ENCODE peak calls at places on chromosomes 4 and X, in four cellular contexts. S is stomach, K is transverse colon, I is HL-60. V is an unnamed sample.

GRCh38 chr4:912548-913279 is 19.4 kb downstream of the GAK start:
- DNase-seq in K (peak; percentile 34), I (no peak), S (no peak), V (peak; percentile 63)

GRCh38 chrX:121479406-121479805 is 432.0 kb downstream of the GLUD2 start:
- DNase-seq in I (no peak), K (no peak), S (no peak), V (no peak)

GRCh38 chr4:83582289-83582756 is 46.4 kb downstream of the GPAT3 start:
- DNase-seq in K (peak; percentile 83), S (peak; percentile 54), I (no peak), V (no peak)

GRCh38 chr4:6324999-6325790 is 55.5 kb downstream of the WFS1 start:
- DNase-seq in I (no peak), K (peak; percentile 62), S (peak; percentile 71), V (no peak)

GRCh38 chrX:101291204-101291603 is at the start of gene TAF7L:
- DNase-seq in S (no peak), I (no peak), K (no peak), V (no peak)

GRCh38 chr4:147492301-147492700 is 11.4 kb downstream of the EDNRA start:
- DNase-seq in K (no peak), S (no peak), I (no peak), V (no peak)

GRCh38 chrX:152937236-152937635 is 39.4 kb downstream of the ZNF185 start:
- DNase-seq in K (no peak), I (no peak), S (no peak), V (peak; percentile 65)

GRCh38 chr4:122346036-122346435 is 32.8 kb upstream of the ADAD1 start:
- DNase-seq in I (no peak), S (no peak), K (no peak), V (no peak)

GRCh38 chr4:114019276-114019971 is 40.0 kb upstream of the ARSJ start:
- DNase-seq in S (no peak), K (no peak), I (no peak), V (no peak)

GRCh38 chr4:168608771-168609170 is 111.9 kb downstream of the PALLD start:
- DNase-seq in S (no peak), K (no peak), I (no peak), V (no peak)

GRCh38 chr4:178599521-178599920 is 1157.3 kb upstream of the AGA start:
- DNase-seq in S (no peak), I (no peak), K (no peak), V (no peak)

GRCh38 chr4:185839204-185839712 is 27.3 kb upstream of the SORBS2 start:
- DNase-seq in S (no peak), I (no peak), K (peak; percentile 57), V (no peak)

GRCh38 chrX:12791253-12792228 is at the start of gene PRPS2:
- DNase-seq in K (peak; percentile 79), S (peak; percentile 69), I (peak; percentile 43), V (peak; percentile 92)

GRCh38 chr4:169051936-169052335 is 41.9 kb upstream of the CBR4 start:
- DNase-seq in K (no peak), I (no peak), S (peak; percentile 51), V (no peak)

GRCh38 chr4:151292038-151292437 is 15.1 kb downstream of the PRSS48 start:
- DNase-seq in K (no peak), S (no peak), I (no peak), V (no peak)

GRCh38 chr4:140654516-140654855 is 85.7 kb upstream of the UCP1 start:
- DNase-seq in S (no peak), K (no peak), I (no peak), V (no peak)

GRCh38 chr4:130922955-130923354 is 1827.0 kb downstream of the C4orf33 start:
- DNase-seq in K (no peak), S (no peak), I (no peak), V (no peak)

GRCh38 chrX:6678313-6678712 is 143.4 kb upstream of the VCX3A start:
- DNase-seq in S (peak; percentile 27), I (no peak), K (no peak), V (no peak)

GRCh38 chr4:67549123-67549522 is 3.8 kb upstream of the CENPC start:
- DNase-seq in I (no peak), K (no peak), S (no peak), V (no peak)

GRCh38 chr4:13547563-13548041 is 3.3 kb upstream of the NKX3-2 start:
- DNase-seq in I (no peak), K (peak; percentile 25), S (no peak), V (peak; percentile 80)

GRCh38 chrX:24672701-24673190 is 21.0 kb upstream of the POLA1 start:
- DNase-seq in S (no peak), K (no peak), I (no peak), V (no peak)

GRCh38 chr4:86855572-86855971 is 6.4 kb upstream of the SLC10A6 start:
- DNase-seq in K (no peak), I (no peak), S (no peak), V (no peak)

GRCh38 chr4:133245226-133245625 is 96.1 kb downstream of the PCDH10 start:
- DNase-seq in K (no peak), I (no peak), S (no peak), V (no peak)

GRCh38 chr4:177473991-177474390 is 31.8 kb upstream of the AGA start:
- DNase-seq in I (no peak), K (no peak), S (no peak), V (no peak)

GRCh38 chr4:140091305-140091704 is 62.7 kb downstream of the MAML3 start:
- DNase-seq in I (no peak), K (no peak), S (no peak), V (no peak)

GRCh38 chrX:43552166-43552565 is 103.9 kb upstream of the MAOA start:
- DNase-seq in I (no peak), S (no peak), K (peak; percentile 20), V (no peak)

GRCh38 chr4:35548921-35549320 is 695.4 kb downstream of the ARAP2 start:
- DNase-seq in I (no peak), K (no peak), S (no peak), V (no peak)

GRCh38 chrX:153768311-153769157 is 4.5 kb downstream of the PLXNB3 start:
- DNase-seq in S (no peak), I (no peak), K (peak; percentile 7), V (peak; percentile 77)

GRCh38 chrX:134551365-134552095 is 91.6 kb downstream of the HPRT1 start:
- DNase-seq in S (no peak), I (no peak), K (no peak), V (no peak)

GRCh38 chr4:81648576-81649272 is 177.0 kb upstream of the RASGEF1B start:
- DNase-seq in K (peak; percentile 15), S (no peak), I (no peak), V (no peak)

GRCh38 chr4:19739101-19739651 is 512.5 kb upstream of the SLIT2 start:
- DNase-seq in S (no peak), I (no peak), K (no peak), V (no peak)

GRCh38 chrX:88613338-88613737 is 133.7 kb upstream of the CPXCR1 start:
- DNase-seq in S (no peak), K (no peak), I (no peak), V (no peak)

GRCh38 chrX:154967603-154968002 is 54.9 kb downstream of the F8 start:
- DNase-seq in I (no peak), K (no peak), S (no peak), V (no peak)

GRCh38 chrX:17584248-17584681 is 153.0 kb upstream of the SCML1 start:
- DNase-seq in K (no peak), I (no peak), S (no peak), V (no peak)

GRCh38 chr4:140238353-140239041 is 84.5 kb upstream of the MAML3 start:
- DNase-seq in S (peak; percentile 85), K (peak; percentile 84), I (peak; percentile 88), V (no peak)

GRCh38 chr4:658681-659667 is 15.1 kb downstream of the ATP5ME start:
- DNase-seq in S (no peak), I (no peak), K (no peak), V (peak; percentile 69)

DNA sequence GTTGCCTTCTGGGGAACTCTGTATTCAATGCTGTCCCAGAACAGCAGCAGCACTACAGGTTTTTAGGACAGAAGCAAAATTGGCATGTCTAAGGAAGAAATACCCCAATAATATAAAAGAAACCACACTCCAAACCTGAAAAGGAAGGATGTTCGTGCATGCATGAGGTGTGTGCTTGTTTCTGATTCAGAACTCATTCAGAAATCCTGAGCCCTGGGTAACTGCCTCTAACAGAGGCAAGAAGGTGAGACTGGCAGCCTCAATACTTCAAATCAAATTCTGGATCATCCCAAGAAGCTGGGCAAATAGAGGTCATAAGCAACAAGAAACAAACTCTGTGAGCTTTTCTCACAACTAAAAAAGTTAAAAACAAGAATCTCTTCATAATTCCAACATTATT is 2.7 kb downstream of the CXCL1 start:
- DNase-seq in S (no peak), K (no peak), I (no peak), V (no peak)
- TF ChIP-seq POLR2AphosphoS5 in S (no peak), K (no peak), I (no peak), V (no peak)

GRCh38 chrX:56564182-56564885 is 907 bp downstream of the UBQLN2 start:
- DNase-seq in K (peak; percentile 11), S (no peak), I (no peak), V (peak; percentile 74)

GRCh38 chrX:56564921-56565861 is 1.8 kb downstream of the UBQLN2 start:
- DNase-seq in K (no peak), S (no peak), I (no peak), V (peak; percentile 65)

GRCh38 chrX:56563231-56564116 is at the start of gene UBQLN2:
- DNase-seq in S (peak; percentile 82), I (peak; percentile 36), K (peak; percentile 85), V (peak; percentile 93)
- TF ChIP-seq CTCF in S (no peak), I (no peak), K (no peak), V (peak; percentile 14)

DNA sequence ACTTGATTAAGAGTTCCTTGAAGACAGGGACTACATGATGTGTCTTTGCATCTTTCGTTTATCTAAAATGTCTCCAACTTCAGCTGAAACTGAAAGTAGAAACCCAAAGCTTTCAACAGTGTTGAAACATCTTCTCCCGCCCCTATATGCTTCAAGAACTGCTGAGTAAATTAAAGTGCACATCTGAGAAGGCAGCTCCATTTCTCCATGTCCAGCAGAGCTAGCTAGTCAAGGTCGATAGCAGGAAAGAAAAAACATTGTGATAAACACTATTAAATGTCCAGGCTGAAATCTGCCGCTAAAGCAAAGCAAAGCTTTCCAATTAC is 185.6 kb upstream of the TBL1X start:
- DNase-seq in S (no peak), K (no peak), I (no peak), V (no peak)
- H3K4me3 ChIP-seq in S (no peak overlapping the region), K (no peak overlapping the region), I (no peak overlapping the region), V (no peak overlapping the region)

DNA sequence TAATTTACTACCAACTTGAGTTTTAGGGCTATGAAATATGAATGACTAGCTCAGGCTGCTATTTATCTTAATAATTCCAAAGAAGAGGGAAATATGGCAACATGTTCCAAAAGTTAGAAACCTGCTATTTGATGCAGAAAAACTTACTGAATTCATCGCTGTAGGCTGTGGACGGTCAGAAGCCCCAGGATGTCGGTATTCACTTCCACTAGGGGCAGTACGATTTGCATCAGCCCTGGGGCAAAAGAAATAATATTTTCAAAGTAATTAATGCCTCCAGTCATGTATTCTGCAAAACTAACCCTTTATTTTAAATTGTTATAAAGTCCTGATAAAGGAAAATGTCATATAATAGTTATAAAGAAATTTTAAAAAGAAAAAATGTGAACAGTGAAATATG is 4.5 kb downstream of the PLRG1 start:
- DNase-seq in I (no peak), S (no peak), K (no peak), V (no peak)
- TF ChIP-seq POLR2AphosphoS5 in I (no peak), S (no peak), K (no peak), V (no peak)

GRCh38 chr4:127783971-127784519 is 1.9 kb downstream of the HSPA4L start:
- DNase-seq in S (no peak), I (no peak), K (no peak), V (no peak)

GRCh38 chr4:127793528-127793927 is 11.4 kb downstream of the HSPA4L start:
- DNase-seq in I (no peak), K (no peak), S (no peak), V (no peak)

GRCh38 chr4:127783026-127783769 is 1.1 kb downstream of the HSPA4L start:
- DNase-seq in K (peak; percentile 65), S (peak; percentile 60), I (peak; percentile 48), V (peak; percentile 73)

GRCh38 chr4:127788517-127788916 is 6.4 kb downstream of the HSPA4L start:
- DNase-seq in I (no peak), S (no peak), K (no peak), V (no peak)
- TF ChIP-seq CTCF in I (no peak), S (no peak), K (no peak), V (no peak)